ENCODE peak calls at places on chromosomes 5 and 9, in nine cellular contexts. S, R, W, Y, L, M, A, X and C are unnamed samples.
A peak's percentile ranks its signal among the peaks of the same experiment; 100 is the strongest.

GRCh38 chr5:171689853-171690417 is 95.7 kb upstream of the SMIM23 start:
- DNase-seq in S (no peak), R (no peak), W (no peak), Y (no peak), L (no peak), M (no peak), A (no peak), X (no peak), C (no peak)

GRCh38 chr5:168159425-168159824 is 132.0 kb upstream of the WWC1 start:
- DNase-seq in S (no peak), R (peak; percentile 73), W (no peak), Y (no peak), L (peak; percentile 70), M (peak; percentile 48), A (no peak), X (peak; percentile 81), C (no peak)

GRCh38 chr5:14777932-14778788 is 93.4 kb downstream of the ANKH start:
- DNase-seq in S (no peak), R (no peak), W (no peak), Y (no peak), L (no peak), M (no peak), A (no peak), X (no peak), C (no peak)

GRCh38 chr9:120733190-120733589 is 18.9 kb upstream of the MEGF9 start:
- DNase-seq in S (no peak), R (no peak), W (peak; percentile 81), Y (peak; percentile 30), L (peak; percentile 73), M (no peak), A (peak; percentile 84), X (peak; percentile 90), C (no peak)

GRCh38 chr5:23820764-23821471 is 313.5 kb downstream of the PRDM9 start:
- DNase-seq in S (no peak), R (peak; percentile 69), W (no peak), Y (peak; percentile 61), L (no peak), M (peak; percentile 46), A (peak; percentile 2), X (no peak), C (no peak)

GRCh38 chr9:100284247-100284646 is 68.5 kb downstream of the TEX10 start:
- DNase-seq in S (no peak), R (no peak), W (no peak), Y (no peak), L (no peak), M (no peak), A (no peak), X (no peak), C (no peak)

GRCh38 chr9:107705521-107705920 is 216.0 kb upstream of the KLF4 start:
- DNase-seq in S (no peak), R (no peak), W (no peak), Y (no peak), L (no peak), M (no peak), A (no peak), X (no peak), C (no peak)

GRCh38 chr9:132712753-132713152 is 42.5 kb downstream of the GTF3C4 start:
- DNase-seq in S (no peak), R (no peak), W (no peak), Y (no peak), L (no peak), M (no peak), A (no peak), X (no peak), C (no peak)

GRCh38 chr5:96157077-96157780 is 195.6 kb upstream of the ELL2 start:
- DNase-seq in S (no peak), R (peak; percentile 2), W (no peak), Y (no peak), L (no peak), M (no peak), A (no peak), X (peak; percentile 19), C (no peak)

GRCh38 chr5:35136386-35136785 is 88.6 kb upstream of the AGXT2 start:
- DNase-seq in S (no peak), R (no peak), W (no peak), Y (peak; percentile 87), L (no peak), M (no peak), A (peak; percentile 63), X (no peak), C (no peak)

GRCh38 chr5:1724822-1725602 is 74.6 kb downstream of the MRPL36 start:
- DNase-seq in S (no peak), R (no peak), W (no peak), Y (no peak), L (peak; percentile 44), M (no peak), A (peak; percentile 54), X (no peak), C (no peak)

GRCh38 chr5:32331217-32331926 is 18.6 kb upstream of the MTMR12 start:
- DNase-seq in S (no peak), R (no peak), W (no peak), Y (no peak), L (no peak), M (no peak), A (no peak), X (peak; percentile 77), C (no peak)

GRCh38 chr5:159819671-159820411 is 96.4 kb upstream of the ADRA1B start:
- DNase-seq in S (peak; percentile 77), R (no peak), W (no peak), Y (no peak), L (peak; percentile 63), M (no peak), A (no peak), X (peak; percentile 58), C (no peak)

GRCh38 chr5:147051193-147051592 is 172.6 kb upstream of the PPP2R2B start:
- DNase-seq in S (no peak), R (no peak), W (no peak), Y (no peak), L (no peak), M (peak; percentile 0), A (no peak), X (no peak), C (no peak)

GRCh38 chr5:6900828-6901227 is 187.6 kb downstream of the TENT4A start:
- DNase-seq in S (no peak), R (peak; percentile 100), W (no peak), Y (no peak), L (no peak), M (no peak), A (no peak), X (peak; percentile 77), C (no peak)